ENCODE peak calls at places on chromosomes 11 and 22, in seven cellular contexts. K is RCC 7860; C is activated CD4-positive, alpha-beta T cell treated with anti-CD3 and anti-CD28 coated beads for 4 hours; B is choroid plexus epithelial cell; S is progenitor cell of endocrine pancreas; Z is GM12865; R is GM12891. H is an unnamed sample.

GRCh38 chr11:13889566-13890214 is 72.8 kb upstream of the SPON1 start:
- DNase-seq in C (no peak), K (no peak), Z (no peak), B (no peak), S (no peak), R (no peak), H (no peak)

GRCh38 chr22:20131593-20131855 is at the start of gene ZDHHC8:
- DNase-seq in R (peak), C (peak), S (no peak), B (no peak), K (no peak), Z (peak), H (peak)

GRCh38 chr11:131463609-131464008 is 93.2 kb downstream of the NTM start:
- DNase-seq in Z (no peak), K (no peak), S (no peak), C (no peak), B (no peak), R (no peak), H (no peak)

GRCh38 chr11:32341676-32342613 is 93.4 kb downstream of the WT1 start:
- DNase-seq in B (no peak), K (no peak), C (no peak), S (no peak), R (no peak), Z (no peak), H (no peak)

GRCh38 chr11:41286751-41287150 is 172.7 kb downstream of the LRRC4C start:
- DNase-seq in Z (no peak), S (no peak), K (no peak), C (no peak), R (no peak), B (no peak), H (no peak)

GRCh38 chr11:74641289-74641688 is 48.9 kb downstream of the POLD3 start:
- DNase-seq in R (no peak), K (no peak), Z (no peak), B (no peak), S (no peak), C (no peak), H (no peak)

GRCh38 chr11:27761356-27761755 is 61.1 kb upstream of the BDNF start:
- DNase-seq in R (no peak), K (no peak), S (no peak), B (no peak), Z (no peak), C (no peak), H (no peak)

GRCh38 chr22:38110008-38110862 is at the start of gene BAIAP2L2:
- DNase-seq in C (no peak), R (no peak), K (peak), B (no peak), Z (no peak), S (no peak), H (no peak)

GRCh38 chr11:35173011-35173511 is 34.1 kb downstream of the CD44 start:
- DNase-seq in Z (peak), R (no peak), S (no peak), B (peak), K (no peak), C (no peak), H (no peak)

H was measured in GM13976.